ENCODE peak calls at places on chromosomes 12 and 14, in six cellular contexts. R is IMR-90, H is DND-41, L is PC-3, C is SK-N-SH, F is mesenchymal stem cell. S is an unnamed sample.

GRCh38 chr12:25194211-25194610 is 749 bp downstream of the DNAI7 start:
- DNase-seq in R (no peak), H (no peak), L (no peak), C (no peak), F (peak; percentile 10), S (peak; percentile 39)

GRCh38 chr12:94560416-94561221 is 89.7 kb downstream of the TMCC3 start:
- DNase-seq in R (peak; percentile 53), H (no peak), L (peak; percentile 97), C (no peak), F (no peak), S (peak; percentile 21)

GRCh38 chr14:94051115-94051514 is 25.0 kb downstream of the OTUB2 start:
- DNase-seq in R (peak; percentile 42), H (no peak), L (peak; percentile 21), C (no peak), F (peak; percentile 23), S (peak; percentile 63)

GRCh38 chr14:59161571-59162175 is 26.8 kb upstream of the DAAM1 start:
- DNase-seq in R (peak; percentile 71), H (no peak), L (peak; percentile 63), C (no peak), F (peak; percentile 96), S (peak; percentile 78)

GRCh38 chr12:132292328-132293319 is 36.8 kb downstream of the GALNT9 start:
- DNase-seq in R (no peak), H (no peak), L (no peak), C (no peak), F (no peak), S (no peak)

GRCh38 chr12:48818831-48819590 is 715 bp downstream of the CACNB3 start:
- DNase-seq in R (no peak), H (no peak), L (no peak), C (no peak), F (peak; percentile 17), S (no peak)

GRCh38 chr14:60482743-60483142 is 3.1 kb downstream of the C14orf39 start:
- DNase-seq in R (peak; percentile 44), H (no peak), L (peak; percentile 87), C (no peak), F (no peak), S (no peak)

GRCh38 chr12:2414810-2415567 is 362.2 kb downstream of the CACNA1C start:
- DNase-seq in R (no peak), H (no peak), L (peak; percentile 15), C (no peak), F (no peak), S (peak; percentile 15)

GRCh38 chr12:120872487-120872886 is 31.7 kb downstream of the SPPL3 start:
- DNase-seq in R (no peak), H (no peak), L (no peak), C (no peak), F (no peak), S (no peak)

GRCh38 chr14:61598980-61599379 is 96.3 kb upstream of the HIF1A start:
- DNase-seq in R (no peak), H (no peak), L (no peak), C (no peak), F (no peak), S (no peak)

GRCh38 chr12:57772429-57773322 is at the start of gene EEF1AKMT3:
- DNase-seq in R (peak; percentile 35), H (peak; percentile 60), L (peak; percentile 60), C (peak; percentile 81), F (peak; percentile 79), S (peak; percentile 75)

GRCh38 chr12:30822385-30823139 is 67.8 kb upstream of the CAPRIN2 start:
- DNase-seq in R (peak; percentile 10), H (no peak), L (no peak), C (peak; percentile 33), F (peak; percentile 69), S (peak; percentile 72)

GRCh38 chr14:70934084-70934483 is 26.8 kb downstream of the PCNX1 start:
- DNase-seq in R (peak; percentile 20), H (no peak), L (no peak), C (no peak), F (no peak), S (peak; percentile 51)

GRCh38 chr12:47711448-47711847 is 5.6 kb upstream of the RPAP3 start:
- DNase-seq in R (no peak), H (no peak), L (no peak), C (no peak), F (no peak), S (no peak)

GRCh38 chr12:68332726-68333630 is 816 bp upstream of the MDM1 start:
- DNase-seq in R (no peak), H (no peak), L (peak; percentile 14), C (no peak), F (no peak), S (no peak)

GRCh38 chr14:102279688-102280348 is 25.1 kb downstream of the MOK start:
- DNase-seq in R (peak; percentile 100), H (no peak), L (peak; percentile 99), C (no peak), F (peak; percentile 76), S (peak; percentile 84)

GRCh38 chr12:106580671-106581508 is 1.9 kb upstream of the RFX4 start:
- DNase-seq in R (no peak), H (no peak), L (no peak), C (peak; percentile 25), F (no peak), S (no peak)

GRCh38 chr12:111673503-111673902 is 12.3 kb downstream of the BRAP start:
- DNase-seq in R (peak; percentile 31), H (no peak), L (peak; percentile 55), C (peak; percentile 37), F (peak; percentile 46), S (peak; percentile 67)

GRCh38 chr12:38490941-38491340 is 174.4 kb downstream of the ALG10B start:
- DNase-seq in R (no peak), H (no peak), L (no peak), C (no peak), F (no peak), S (no peak)

GRCh38 chr12:60863421-60863820 is 1267.6 kb downstream of the SLC16A7 start:
- DNase-seq in R (no peak), H (no peak), L (no peak), C (no peak), F (no peak), S (no peak)

GRCh38 chr12:92938623-92939022 is 9.5 kb upstream of the EEA1 start:
- DNase-seq in R (no peak), H (no peak), L (no peak), C (no peak), F (no peak), S (no peak)

DNA sequence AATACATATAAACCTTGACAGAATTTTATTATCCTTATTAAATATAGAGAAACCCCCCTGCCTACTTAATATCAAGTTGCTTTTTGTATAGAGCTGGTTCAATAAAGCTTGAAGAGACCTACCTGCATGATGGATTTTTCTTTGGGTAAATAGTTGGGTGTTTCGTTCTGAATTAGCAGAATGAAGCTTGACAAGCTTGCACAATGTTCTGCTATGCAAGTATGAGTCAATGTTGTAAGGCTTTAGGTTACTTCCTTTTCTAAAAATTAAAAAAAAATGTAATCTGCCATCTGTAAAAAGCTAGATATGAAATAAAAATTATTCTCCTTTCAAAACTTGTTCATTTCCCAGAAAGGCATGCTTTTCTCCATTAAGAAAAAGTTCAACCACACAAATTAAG is 1662.6 kb upstream of the SEL1L start:
- DNase-seq in R (peak; percentile 47), H (no peak), L (no peak), C (no peak), F (no peak), S (peak; percentile 70)
- H3K4me1 ChIP-seq in R (no peaks in the 10 kb centered on the region), H (no peaks in the 10 kb centered on the region), L (no peaks in the 10 kb centered on the region), C (no peaks in the 10 kb centered on the region), F (no peaks in the 10 kb centered on the region), S (peaks cover 8% of the 10 kb centered on the region)

DNA sequence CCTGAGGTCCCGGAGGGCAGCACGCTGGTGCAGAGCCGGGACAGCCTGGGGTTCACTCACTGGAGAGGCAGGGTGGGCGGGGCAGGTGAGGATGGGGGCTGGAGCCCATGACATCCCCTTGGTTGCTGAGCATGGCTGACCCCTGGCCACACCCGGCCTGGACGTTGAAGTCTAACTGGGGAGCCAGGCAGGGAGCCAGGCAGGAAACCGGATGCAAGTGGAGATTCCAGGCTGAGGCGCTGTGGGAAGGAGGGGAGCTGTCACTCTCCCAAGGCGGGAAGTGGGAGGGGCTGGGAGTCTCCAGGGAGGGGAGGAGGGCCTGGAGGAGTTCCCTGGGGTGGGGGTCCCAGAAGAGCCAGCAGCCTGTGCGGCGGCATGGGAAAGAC is 7.7 kb upstream of the INF2 start:
- DNase-seq in R (peak; percentile 81), H (no peak), L (peak; percentile 90), C (peak; percentile 85), F (peak; percentile 85), S (peak; percentile 89)
- H3K9ac ChIP-seq in R (peak overlapping the region; percentile 60), H (no peak overlapping the region), L (peak overlapping the region; percentile 94), C (peak overlapping the region; percentile 81), F (peak overlapping the region; percentile 88), S (peak overlapping the region; percentile 68)

GRCh38 chr14:99579077-99579836 is 24.8 kb downstream of the CCDC85C start:
- DNase-seq in R (no peak), H (no peak), L (peak; percentile 84), C (no peak), F (no peak), S (no peak)
- H3K4me1 ChIP-seq in R (peaks cover 63% of the 10 kb centered on the region), H (no peaks in the 10 kb centered on the region), L (peaks cover 67% of the 10 kb centered on the region), C (peaks cover 73% of the 10 kb centered on the region), F (peaks cover 53% of the 10 kb centered on the region), S (peaks cover 5% of the 10 kb centered on the region)

GRCh38 chr12:108637631-108638030 is 3.9 kb upstream of the SELPLG start:
- DNase-seq in R (no peak), H (peak; percentile 73), L (no peak), C (no peak), F (no peak), S (no peak)
- H3K9ac ChIP-seq in R (no peak overlapping the region), H (peak overlapping the region; percentile 45), L (no peak overlapping the region), C (no peak overlapping the region), F (peak overlapping the region; percentile 64), S (peak overlapping the region; percentile 66)

DNA sequence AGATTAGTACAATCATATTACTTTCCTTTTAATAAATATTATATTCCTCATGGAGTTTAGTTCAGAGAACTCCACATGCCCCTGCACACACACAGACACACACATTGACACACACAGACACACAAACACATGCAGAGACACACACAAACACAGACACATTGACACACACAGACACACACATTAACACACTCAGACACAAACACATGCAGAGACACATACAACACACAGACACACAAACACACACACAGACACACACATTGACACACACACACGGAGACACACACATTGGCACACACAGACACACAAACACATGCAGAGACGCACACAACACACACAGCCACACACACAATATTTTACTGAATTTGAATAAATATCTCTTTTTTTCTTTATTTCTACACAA is 12.5 kb upstream of the SCARB1 start:
- DNase-seq in R (no peak), H (no peak), L (no peak), C (no peak), F (no peak), S (no peak)
- H3K4me1 ChIP-seq in R (peaks cover 5% of the 10 kb centered on the region), H (peaks cover 2% of the 10 kb centered on the region), L (no peaks in the 10 kb centered on the region), C (no peaks in the 10 kb centered on the region), F (peaks cover 8% of the 10 kb centered on the region), S (no peaks in the 10 kb centered on the region)

S was measured in adipocyte.